ENCODE peak calls at places on chromosomes 13 and 19, in ten cellular contexts. I is left cardiac atrium; T is H54; X is kidney glomerular epithelial cell; J is tibial nerve; W is stimulated activated CD4-positive, alpha-beta T cell treated with anti-CD3 and anti-CD28 coated beads, Interleukin-4, amount 100 ng/mL, for 48 hours; Z is astrocyte of the hippocampus; L is GM04504; F is NCI-H748 treated with DMSO at 0.1 percent for 48 hours; P is hepatic stellate cell. Q is an unnamed sample.

GRCh38 chr13:95267662-95268369 is 33.4 kb downstream of the ABCC4 start:
- DNase-seq in I (no peak), T (no peak), X (peak), J (no peak), W (no peak), Z (peak), L (peak), F (no peak), P (peak), Q (no peak)

GRCh38 chr13:45548281-45548680 is 67.3 kb downstream of the ERICH6B start:
- DNase-seq in I (no peak), T (no peak), X (no peak), J (no peak), W (no peak), Z (no peak), L (no peak), F (no peak), P (no peak), Q (no peak)

GRCh38 chr19:48881741-48882657 is 9.8 kb downstream of the PPP1R15A start:
- DNase-seq in I (no peak), T (no peak), X (no peak), J (no peak), W (no peak), Z (no peak), L (no peak), F (no peak), P (no peak), Q (no peak)

GRCh38 chr19:47107201-47107952 is 6.2 kb downstream of the ZC3H4 start:
- DNase-seq in I (no peak), T (no peak), X (no peak), J (no peak), W (no peak), Z (peak), L (no peak), F (no peak), P (no peak), Q (no peak)

GRCh38 chr19:46471116-46471733 is at the start of gene PNMA8A:
- DNase-seq in I (peak), T (no peak), X (peak), J (no peak), W (no peak), Z (peak), L (no peak), F (peak), P (no peak), Q (peak)

GRCh38 chr13:102838273-102838672 is 7.6 kb upstream of the ERCC5 start:
- DNase-seq in I (no peak), T (no peak), X (no peak), J (no peak), W (no peak), Z (no peak), L (no peak), F (no peak), P (no peak), Q (no peak)

GRCh38 chr19:19547674-19548345 is 9.7 kb downstream of the CILP2 start:
- DNase-seq in I (no peak), T (no peak), X (no peak), J (no peak), W (no peak), Z (no peak), L (no peak), F (no peak), P (no peak), Q (no peak)

GRCh38 chr13:28297341-28297740 is 159.0 kb downstream of the PAN3 start:
- DNase-seq in I (no peak), T (no peak), X (no peak), J (no peak), W (no peak), Z (peak), L (peak), F (no peak), P (no peak), Q (no peak)

GRCh38 chr13:25406377-25406776 is 34.6 kb downstream of the ATP8A2 start:
- DNase-seq in I (no peak), T (no peak), X (peak), J (no peak), W (no peak), Z (no peak), L (no peak), F (peak), P (no peak), Q (no peak)

GRCh38 chr13:75876371-75877050 is 240.4 kb downstream of the LMO7 start:
- DNase-seq in I (peak), T (peak), X (peak), J (peak), W (peak), Z (peak), L (peak), F (peak), P (peak), Q (peak)

GRCh38 chr13:58324130-58324529 is 692.6 kb downstream of the PCDH17 start:
- DNase-seq in I (no peak), T (no peak), X (no peak), J (no peak), W (no peak), Z (no peak), L (no peak), F (no peak), P (no peak), Q (no peak)

GRCh38 chr13:33285420-33286124 is at the start of gene STARD13:
- DNase-seq in I (peak), T (peak), X (peak), J (peak), W (no peak), Z (peak), L (peak), F (peak), P (peak), Q (peak)